ENCODE peak calls at places on chromosomes 11 and 22, in four cellular contexts. X is HEK293T, M is kidney, N is Ammon's horn. E is an unnamed sample.

GRCh38 chr11:121489823-121490222 is 37.1 kb upstream of the SORL1-AS1 start:
- DNase-seq in X (no peak), M (no peak), N (no peak), E (no peak)

GRCh38 chr22:39773976-39774539 is 119.5 kb downstream of the ENTHD1 start:
- DNase-seq in X (no peak), M (no peak), N (no peak), E (no peak)

GRCh38 chr11:60924110-60924905 is at the start of gene TMEM132A:
- DNase-seq in X (peak; percentile 89), M (peak; percentile 89), N (peak; percentile 87), E (peak; percentile 81)

GRCh38 chr22:43817402-43817801 is 5.3 kb upstream of the EFCAB6 start:
- DNase-seq in X (no peak), M (no peak), N (no peak), E (no peak)

GRCh38 chr11:27678242-27678641 is 22.0 kb downstream of the BDNF start:
- DNase-seq in X (no peak), M (no peak), N (no peak), E (no peak)

GRCh38 chr11:113862430-113862829 is 12.9 kb downstream of the USP28 start:
- DNase-seq in X (no peak), M (no peak), N (no peak), E (no peak)

GRCh38 chr11:33703771-33704170 is 3.1 kb upstream of the C11orf91 start:
- DNase-seq in X (no peak), M (peak; percentile 79), N (no peak), E (no peak)

GRCh38 chr11:21811572-21811971 is 381.3 kb upstream of the ANO5 start:
- DNase-seq in X (no peak), M (no peak), N (no peak), E (no peak)

GRCh38 chr11:100876826-100877545 is 189.9 kb downstream of the ARHGAP42 start:
- DNase-seq in X (peak; percentile 46), M (no peak), N (no peak), E (no peak)

GRCh38 chr22:32852346-32853251 is 51.1 kb downstream of the TIMP3 start:
- DNase-seq in X (no peak), M (peak; percentile 94), N (no peak), E (no peak)

GRCh38 chr11:70700453-70700852 is 302.1 kb downstream of the CTTN start:
- DNase-seq in X (no peak), M (peak; percentile 45), N (no peak), E (no peak)

GRCh38 chr11:133041165-133041564 is 491.1 kb downstream of the OPCML start:
- DNase-seq in X (no peak), M (no peak), N (peak; percentile 21), E (no peak)

GRCh38 chr11:19474954-19475811 is 234.4 kb upstream of the E2F8 start:
- DNase-seq in X (no peak), M (no peak), N (peak; percentile 86), E (peak; percentile 60)

GRCh38 chr11:128116447-128117240 is 470.7 kb downstream of the ETS1 start:
- DNase-seq in X (no peak), M (no peak), N (no peak), E (no peak)

GRCh38 chr11:79087238-79087956 is 353.4 kb downstream of the TENM4 start:
- DNase-seq in X (no peak), M (no peak), N (no peak), E (no peak)

GRCh38 chr11:73854680-73855079 is 22.0 kb downstream of the COA4 start:
- DNase-seq in X (no peak), M (no peak), N (no peak), E (no peak)

GRCh38 chr11:103944251-103944944 is 92.0 kb upstream of the DDI1 start:
- DNase-seq in X (no peak), M (no peak), N (no peak), E (no peak)

GRCh38 chr11:65366340-65366773 is 11.8 kb downstream of the TIGD3 start:
- DNase-seq in X (peak; percentile 85), M (no peak), N (peak; percentile 86), E (no peak)

GRCh38 chr11:35049906-35050531 is 89.0 kb upstream of the CD44 start:
- DNase-seq in X (no peak), M (no peak), N (no peak), E (no peak)

GRCh38 chr11:726278-726915 is 20.4 kb downstream of the EPS8L2 start:
- DNase-seq in X (no peak), M (peak; percentile 92), N (no peak), E (peak; percentile 84)

GRCh38 chr11:44143987-44144909 is 48.8 kb downstream of the EXT2 start:
- DNase-seq in X (no peak), M (no peak), N (no peak), E (no peak)